ENCODE peak calls at places on chromosomes 11 and 22, in six cellular contexts. L is H9, S is mesenchymal stem cell, V is trophoblast cell, E is neuronal stem cell, G is H1. K is an unnamed sample.

GRCh38 chr22:17943533-17944204 is 80.7 kb downstream of the MICAL3 start:
- DNase-seq in V (no peak), S (no peak), G (no peak), E (no peak), L (no peak), K (no peak)

GRCh38 chr11:2532704-2533641 is 88.2 kb downstream of the KCNQ1 start:
- DNase-seq in V (peak), E (peak), S (peak), G (peak), L (peak), K (peak)

GRCh38 chr11:72395993-72396392 is 38.3 kb downstream of the CLPB start:
- DNase-seq in L (no peak), E (no peak), G (no peak), S (no peak), V (no peak), K (no peak)

GRCh38 chr11:19673924-19674390 is 38.7 kb upstream of the NAV2 start:
- DNase-seq in V (no peak), S (peak), G (no peak), L (peak), E (peak), K (no peak)

GRCh38 chr22:30208631-30209603 is 37.6 kb downstream of the LIF start:
- DNase-seq in E (no peak), L (no peak), V (peak), G (no peak), S (peak), K (peak)

GRCh38 chr11:71181566-71181965 is 70.8 kb downstream of the SHANK2 start:
- DNase-seq in S (no peak), E (no peak), L (peak), G (no peak), V (no peak), K (no peak)

GRCh38 chr11:70483077-70483861 is 84.9 kb downstream of the CTTN start:
- DNase-seq in E (no peak), L (no peak), G (no peak), S (peak), V (peak), K (peak)

GRCh38 chr11:128532016-128532570 is 55.3 kb downstream of the ETS1 start:
- DNase-seq in G (no peak), L (no peak), E (no peak), S (no peak), V (no peak), K (no peak)

GRCh38 chr11:1998290-1998689 is 648 bp upstream of the H19 start:
- DNase-seq in V (no peak), G (no peak), S (no peak), L (no peak), E (no peak), K (no peak)

GRCh38 chr11:113249491-113249763 is 65.0 kb upstream of the TTC12 start:
- DNase-seq in S (no peak), E (no peak), G (no peak), L (no peak), V (no peak), K (no peak)

GRCh38 chr11:11569936-11570491 is 51.8 kb downstream of the GALNT18 start:
- DNase-seq in V (no peak), L (no peak), G (no peak), E (no peak), S (no peak), K (no peak)

GRCh38 chr11:94721565-94722292 is 46.4 kb upstream of the AMOTL1 start:
- DNase-seq in S (no peak), E (no peak), V (no peak), L (no peak), G (no peak), K (no peak)

GRCh38 chr11:32575070-32575469 is 8.6 kb upstream of the EIF3M start:
- DNase-seq in S (no peak), L (no peak), E (no peak), G (no peak), V (no peak), K (no peak)

GRCh38 chr22:31233001-31233400 is 20.9 kb downstream of the LIMK2 start:
- DNase-seq in G (no peak), L (no peak), S (no peak), E (no peak), V (no peak), K (no peak)

GRCh38 chr11:131910491-131911387 is 540.3 kb downstream of the NTM start:
- DNase-seq in G (no peak), L (peak), E (peak), V (no peak), S (peak), K (peak)

GRCh38 chr11:44138286-44138685 is 42.8 kb downstream of the EXT2 start:
- DNase-seq in V (no peak), G (no peak), S (no peak), E (no peak), L (no peak), K (peak)

DNA sequence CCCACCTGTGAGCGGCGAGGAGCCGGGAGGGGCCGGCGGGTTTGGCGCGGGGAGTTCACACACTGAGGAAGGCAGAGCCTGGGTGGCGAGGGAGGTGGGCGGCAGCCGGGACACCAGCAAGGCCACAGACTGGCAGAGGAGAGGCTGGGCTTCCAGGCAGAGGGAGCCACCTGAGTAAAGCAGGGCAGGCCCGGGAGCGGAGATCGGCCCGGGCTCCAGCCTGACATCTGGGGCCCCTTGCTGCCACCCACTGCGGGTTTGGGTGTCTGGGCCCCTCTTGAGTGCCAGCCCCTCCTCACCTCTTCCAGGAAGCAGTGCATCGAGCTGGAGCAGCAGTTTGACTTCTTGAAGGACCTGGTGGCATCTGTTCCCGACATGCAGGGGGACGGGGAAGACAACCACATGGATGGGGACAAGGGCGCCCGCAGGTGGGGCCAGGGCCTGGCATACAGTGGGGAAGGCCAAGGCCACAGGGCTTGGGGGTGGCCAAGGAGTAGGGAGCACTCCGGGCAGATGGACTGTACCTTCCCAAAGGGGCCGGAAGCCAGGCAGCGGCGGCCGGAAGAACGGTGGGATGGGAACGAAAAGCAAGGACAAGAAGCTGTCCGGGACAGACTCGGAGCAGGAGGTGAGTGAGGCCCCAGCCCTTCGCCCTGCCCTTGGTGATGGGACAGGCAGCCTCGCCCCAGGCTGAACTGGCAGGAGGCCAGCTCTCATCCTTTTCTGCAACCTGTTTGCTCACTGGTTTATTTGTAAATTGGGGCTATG is 993 bp downstream of the DRAP1 start:
- DNase-seq in G (no peak), E (no peak), S (no peak), L (no peak), V (no peak), K (no peak)
- H3K14ac ChIP-seq in G (no peak), E (peak), S (peak), L (no peak), V (peak), K (peak)

GRCh38 chr11:59192446-59193020 is 20.2 kb downstream of the MPEG1 start:
- DNase-seq in G (no peak), S (no peak), L (no peak), V (peak), E (no peak), K (no peak)
- H3K14ac ChIP-seq in G (no peak), S (no peak), L (no peak), V (no peak), E (no peak), K (no peak)

DNA sequence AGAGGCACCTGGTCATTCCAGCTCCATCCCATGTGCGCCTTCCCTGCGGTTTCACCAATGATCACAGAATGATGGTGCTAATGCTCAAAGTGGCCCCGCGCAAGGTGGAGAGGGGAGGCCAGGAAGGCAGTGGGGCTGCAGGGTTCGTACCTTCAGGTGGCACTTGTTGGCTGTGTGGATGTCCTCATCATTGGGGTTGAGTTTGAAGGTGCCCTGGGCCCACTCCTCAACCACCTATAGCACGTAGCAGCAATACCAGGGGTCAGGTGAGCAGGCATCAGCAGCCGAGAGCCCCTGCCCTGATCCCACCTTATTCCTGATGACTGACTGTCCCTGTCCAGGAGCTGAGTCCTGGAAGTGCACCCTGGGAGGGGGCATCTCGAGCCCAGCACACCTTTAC is 20.6 kb upstream of the DRICH1 start:
- DNase-seq in L (no peak), S (no peak), E (no peak), V (no peak), G (no peak), K (no peak)
- H3K14ac ChIP-seq in L (no peak), S (no peak), E (no peak), V (no peak), G (no peak), K (no peak)

GRCh38 chr11:63282579-63282978 is 39.2 kb upstream of the SLC22A25 start:
- DNase-seq in G (no peak), V (no peak), E (no peak), S (no peak), L (no peak), K (no peak)
- H3K14ac ChIP-seq in G (peak), V (no peak), E (peak), S (no peak), L (no peak), K (no peak)

DNA sequence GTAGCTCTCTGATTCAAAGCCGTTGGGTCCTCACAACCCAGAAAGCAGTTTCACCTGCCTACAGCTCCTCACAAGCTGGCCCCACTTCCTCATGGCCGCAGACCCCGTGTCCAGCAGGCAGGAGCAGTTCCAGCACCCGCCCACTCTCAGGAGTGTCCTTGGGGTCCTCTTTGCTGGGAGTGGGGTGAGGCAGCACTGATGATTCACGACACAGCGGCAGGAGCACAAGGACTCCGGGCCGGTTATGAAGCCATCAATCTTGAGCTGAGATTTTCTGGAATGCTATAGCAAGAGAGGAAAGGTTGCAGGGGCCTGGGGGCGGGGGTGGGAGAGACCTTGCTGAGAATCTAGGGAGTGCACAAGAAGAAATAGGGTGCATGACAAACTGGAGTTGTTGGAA is 311.2 kb downstream of the NXPE2 start:
- DNase-seq in G (no peak), E (no peak), S (no peak), L (no peak), V (no peak), K (no peak)
- H3K14ac ChIP-seq in G (no peak), E (no peak), S (no peak), L (no peak), V (no peak), K (no peak)

GRCh38 chr11:17494019-17494418 is 17.4 kb upstream of the ABCC8 start:
- DNase-seq in S (no peak), E (no peak), V (no peak), G (no peak), L (no peak), K (no peak)

GRCh38 chr11:17498058-17498457 is 21.4 kb upstream of the ABCC8 start:
- DNase-seq in V (no peak), E (no peak), S (no peak), G (no peak), L (peak), K (no peak)

GRCh38 chr11:17498475-17498874 is 21.8 kb upstream of the ABCC8 start:
- DNase-seq in G (no peak), S (peak), V (peak), L (peak), E (no peak), K (no peak)

GRCh38 chr11:17500673-17501072 is 24.0 kb upstream of the ABCC8 start:
- DNase-seq in S (no peak), E (no peak), V (no peak), G (no peak), L (no peak), K (no peak)

DNA sequence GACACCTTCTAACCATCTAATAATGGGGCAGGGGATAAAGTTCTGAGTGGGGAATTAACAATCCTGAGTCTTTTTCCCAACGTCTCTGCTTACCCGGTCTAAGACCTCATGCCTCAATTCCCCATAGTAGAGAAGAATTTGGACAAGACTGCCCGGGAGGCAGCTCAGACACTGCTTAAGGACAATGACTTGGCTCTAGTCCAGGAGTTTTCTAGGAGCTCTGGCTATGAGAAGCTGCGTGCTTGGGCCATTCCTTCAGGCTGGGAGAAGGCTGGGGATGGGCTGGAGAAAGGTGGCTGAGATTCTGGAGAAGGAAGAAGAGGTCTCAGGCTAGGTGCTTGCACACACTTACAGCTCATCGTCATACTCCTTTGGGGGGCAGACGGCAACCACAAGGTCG is 19.8 kb upstream of the ABCC8 start:
- DNase-seq in G (no peak), S (no peak), L (no peak), V (no peak), E (no peak), K (no peak)
- H3K14ac ChIP-seq in G (no peak), S (no peak), L (no peak), V (no peak), E (peak), K (no peak)